ENCODE peak calls at places on chromosomes 3 and 15, in six cellular contexts. D is endothelial cell of umbilical vein, Q is A549, S is GM12878, Y is HepG2, N is K562. K is an unnamed sample.
A peak's percentile ranks its signal among the peaks of the same experiment; 100 is the strongest.

GRCh38 chr15:39804026-39804425 is 21.4 kb upstream of the FSIP1 start:
- DNase-seq in N (no peak), S (no peak), Y (peak; percentile 21), D (no peak), Q (peak; percentile 10), K (peak; percentile 15)

GRCh38 chr15:78977091-78977571 is 32.3 kb upstream of the CTSH start:
- DNase-seq in D (no peak), S (peak; percentile 91), Q (no peak), Y (no peak), N (no peak), K (peak; percentile 64)

GRCh38 chr15:60392601-60392985 is 5.2 kb downstream of the ANXA2 start:
- DNase-seq in D (peak; percentile 66), Q (peak; percentile 92), Y (peak; percentile 77), N (peak; percentile 44), S (no peak), K (no peak)

GRCh38 chr3:161559177-161559998 is 62.8 kb downstream of the OTOL1 start:
- DNase-seq in Y (peak; percentile 27), D (peak; percentile 21), S (no peak), N (peak; percentile 20), Q (peak; percentile 46), K (peak; percentile 53)

GRCh38 chr3:83863380-83863779 is 1095.4 kb upstream of the CADM2 start:
- DNase-seq in D (no peak), S (no peak), Q (no peak), Y (no peak), N (no peak), K (no peak)

GRCh38 chr15:98666841-98667240 is 18.5 kb downstream of the IGF1R start:
- DNase-seq in N (no peak), Y (no peak), Q (no peak), D (no peak), S (no peak), K (no peak)

GRCh38 chr15:79310612-79310984 is 314 bp upstream of the TMED3 start:
- DNase-seq in Y (peak; percentile 9), S (no peak), Q (peak; percentile 51), N (peak; percentile 61), D (no peak), K (no peak)

GRCh38 chr15:88563638-88564037 is 17.2 kb upstream of the DET1 start:
- DNase-seq in Q (no peak), Y (no peak), S (no peak), N (peak; percentile 82), D (no peak), K (no peak)

GRCh38 chr3:3737511-3737910 is 61.7 kb upstream of the LRRN1 start:
- DNase-seq in N (no peak), Y (no peak), Q (no peak), S (no peak), D (no peak), K (no peak)

GRCh38 chr3:89107461-89108035 is at the start of gene EPHA3:
- DNase-seq in N (peak; percentile 35), Q (peak; percentile 42), D (no peak), S (no peak), Y (peak; percentile 12), K (no peak)

GRCh38 chr3:141229132-141229531 is 2.5 kb upstream of the PXYLP1 start:
- DNase-seq in N (no peak), S (no peak), Q (no peak), Y (no peak), D (no peak), K (no peak)

GRCh38 chr3:30319713-30320112 is 286.7 kb upstream of the TGFBR2 start:
- DNase-seq in S (no peak), Q (peak; percentile 71), D (peak; percentile 60), Y (peak; percentile 71), N (no peak), K (peak; percentile 42)

GRCh38 chr15:60520825-60521368 is 42.0 kb upstream of the ICE2 start:
- DNase-seq in S (no peak), D (peak; percentile 78), Q (peak; percentile 84), N (peak; percentile 80), Y (peak; percentile 63), K (peak; percentile 75)

GRCh38 chr15:90044191-90044590 is 43.1 kb downstream of the ZNF710 start:
- DNase-seq in Y (no peak), N (no peak), D (no peak), Q (no peak), S (no peak), K (no peak)

GRCh38 chr3:66200147-66200546 is 20.7 kb upstream of the SLC25A26 start:
- DNase-seq in D (no peak), Q (no peak), S (no peak), Y (no peak), N (no peak), K (no peak)

GRCh38 chr3:124034016-124034808 is 42.3 kb upstream of the ROPN1 start:
- DNase-seq in S (no peak), Q (no peak), N (peak; percentile 20), Y (no peak), D (peak; percentile 27), K (no peak)

GRCh38 chr3:31532587-31533168 is at the start of gene STT3B:
- DNase-seq in N (peak; percentile 90), D (no peak), S (peak; percentile 49), Y (peak; percentile 62), Q (peak; percentile 86), K (peak; percentile 90)

GRCh38 chr3:108489776-108490175 is 20.6 kb downstream of the MYH15 start:
- DNase-seq in N (peak; percentile 43), D (peak; percentile 75), Q (peak; percentile 52), S (peak; percentile 31), Y (peak; percentile 39), K (peak; percentile 58)

GRCh38 chr3:41715376-41715775 is 246.5 kb downstream of the ULK4 start:
- DNase-seq in D (no peak), S (no peak), N (no peak), Q (no peak), Y (no peak), K (no peak)

GRCh38 chr15:100842756-100843730 is 36.6 kb upstream of the ALDH1A3 start:
- DNase-seq in D (no peak), N (peak; percentile 18), Q (no peak), S (no peak), Y (no peak), K (no peak)

GRCh38 chr3:39000008-39000450 is 51.7 kb downstream of the SCN11A start:
- DNase-seq in N (peak; percentile 77), Y (peak; percentile 60), S (peak; percentile 35), Q (peak; percentile 74), D (peak; percentile 70), K (peak; percentile 69)

GRCh38 chr3:107271787-107272387 is 105.4 kb upstream of the CCDC54 start:
- DNase-seq in D (peak; percentile 36), Q (peak; percentile 41), N (no peak), Y (peak; percentile 18), S (no peak), K (peak; percentile 32)

GRCh38 chr15:26972636-26973035 is 1.7 kb downstream of the GABRG3 start:
- DNase-seq in S (no peak), Y (no peak), N (no peak), D (no peak), Q (no peak), K (no peak)

GRCh38 chr3:55567615-55568014 is 80.5 kb upstream of the WNT5A start:
- DNase-seq in N (no peak), D (no peak), S (no peak), Y (no peak), Q (no peak), K (no peak)

GRCh38 chr15:38809621-38810020 is 245.0 kb upstream of the RASGRP1 start:
- DNase-seq in N (no peak), Q (no peak), Y (no peak), S (no peak), D (no peak), K (no peak)

GRCh38 chr3:174355505-174355904 is 503.6 kb upstream of the NAALADL2 start:
- DNase-seq in Y (no peak), Q (peak; percentile 29), S (no peak), N (no peak), D (peak; percentile 6), K (peak; percentile 34)

GRCh38 chr3:242986-243706 is 46.6 kb downstream of the CHL1 start:
- DNase-seq in S (no peak), Y (no peak), N (no peak), D (no peak), Q (no peak), K (no peak)

GRCh38 chr15:95953032-95953431 is 377.5 kb upstream of the NR2F2 start:
- DNase-seq in N (peak; percentile 47), D (no peak), Q (no peak), S (no peak), Y (no peak), K (no peak)

GRCh38 chr15:95957854-95958253 is 372.6 kb upstream of the NR2F2 start:
- DNase-seq in D (no peak), Q (no peak), S (no peak), N (peak; percentile 52), Y (no peak), K (no peak)

DNA sequence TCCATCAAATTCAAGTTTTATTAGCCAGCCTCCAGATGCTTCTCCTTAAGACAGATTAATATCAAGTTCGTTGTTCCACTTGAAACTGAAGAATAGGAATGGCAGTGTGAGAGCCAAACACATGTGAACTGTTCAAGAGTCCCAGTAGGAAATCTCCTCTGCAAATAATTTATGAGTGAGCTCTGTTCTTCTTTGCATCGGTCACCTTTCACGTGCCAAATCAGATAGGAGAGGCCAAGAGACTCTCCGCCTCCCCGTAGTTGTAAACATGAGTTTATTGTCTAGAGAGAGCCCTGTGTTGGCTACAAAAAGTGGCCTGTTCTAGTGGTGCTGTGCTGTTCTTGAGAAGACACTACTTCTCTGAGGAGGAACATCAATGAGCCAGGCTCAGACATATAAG is 372.1 kb upstream of the NR2F2 start:
- DNase-seq in S (no peak), D (no peak), Q (no peak), N (peak; percentile 16), Y (no peak), K (no peak)
- TF ChIP-seq MAX in S (no peak), D (no peak), Q (no peak), N (no peak), Y (no peak), K (no peak)

GRCh38 chr3:150090877-150091276 is 120.2 kb upstream of the PFN2 start:
- DNase-seq in Q (no peak), S (no peak), Y (no peak), D (no peak), N (no peak), K (no peak)
- TF ChIP-seq MYC in Q (no peak), S (no peak), Y (no peak), D (no peak), N (no peak), K (no peak)

GRCh38 chr15:37106490-37107001 is 6.2 kb upstream of the MEIS2 start:
- DNase-seq in S (no peak), Q (no peak), Y (no peak), D (peak; percentile 34), N (peak; percentile 65), K (peak; percentile 38)

GRCh38 chr15:37107071-37107753 is 6.9 kb upstream of the MEIS2 start:
- DNase-seq in Q (no peak), D (no peak), N (no peak), Y (no peak), S (no peak), K (no peak)

GRCh38 chr15:37109151-37109912 is 9.0 kb upstream of the MEIS2 start:
- DNase-seq in D (no peak), Y (no peak), Q (no peak), N (no peak), S (no peak), K (no peak)

GRCh38 chr15:37108725-37109124 is 8.4 kb upstream of the MEIS2 start:
- DNase-seq in Y (no peak), N (no peak), D (no peak), S (no peak), Q (no peak), K (no peak)

GRCh38 chr15:37107754-37108724 is 7.7 kb upstream of the MEIS2 start:
- DNase-seq in Y (no peak), Q (no peak), S (no peak), D (no peak), N (no peak), K (no peak)
- H3K4me3 ChIP-seq in Y (no peak overlapping the region), Q (no peak overlapping the region), S (no peak overlapping the region), D (no peak overlapping the region), N (no peak overlapping the region), K (no peak overlapping the region)

GRCh38 chr3:122679467-122680291 is 960 bp upstream of the PARP14 start:
- DNase-seq in N (peak; percentile 70), D (peak; percentile 50), S (no peak), Q (peak; percentile 10), Y (no peak), K (peak; percentile 26)
- TF ChIP-seq MAX in N (no peak), D (no peak), S (no peak), Q (no peak), Y (no peak), K (no peak)

K was measured in NB4.